ENCODE peak calls at places on chromosome 13, in nine cellular contexts. Q is CD4-positive, alpha-beta T cell; U is heart right ventricle; E is ecto neural progenitor cell; Y is heart left ventricle; K is LoVo; F is activated T-helper 2 cell treated with anti-CD3 and anti-CD28 coated beads, Interferon-gamma antibody, Interleukin-2, Interleukin-4, amounts not matched to agents 10 μg/mL and 5 μg/mL and 100 μg/mL, durations not matched to agents 14 hours and 24 hours and 36 hours; N is NCI-H1417 treated with DMSO at 0.1 percent for 48 hours; D is left ventricle myocardium inferior. J is an unnamed sample.

GRCh38 chr13:113596321-113597200 is 12.0 kb downstream of the TFDP1 start:
- DNase-seq in Q (no peak), U (no peak), E (peak; percentile 36), Y (no peak), K (no peak), F (no peak), N (no peak), D (peak; percentile 10), J (no peak)

GRCh38 chr13:48962281-48962680 is 13.4 kb upstream of the FNDC3A start:
- DNase-seq in Q (no peak), U (no peak), E (no peak), Y (no peak), K (no peak), F (no peak), N (no peak), D (no peak), J (no peak)

GRCh38 chr13:70408865-70409264 is 300.6 kb upstream of the KLHL1 start:
- DNase-seq in Q (no peak), U (no peak), E (no peak), Y (no peak), K (no peak), F (no peak), N (no peak), D (no peak), J (no peak)

GRCh38 chr13:42702726-42703125 is 78.7 kb upstream of the FAM216B start:
- DNase-seq in Q (no peak), U (no peak), E (no peak), Y (no peak), K (no peak), F (no peak), N (no peak), D (no peak), J (no peak)

GRCh38 chr13:97193577-97193976 is 28.6 kb upstream of the MBNL2 start:
- DNase-seq in Q (no peak), U (no peak), E (no peak), Y (no peak), K (no peak), F (no peak), N (no peak), D (no peak), J (no peak)

GRCh38 chr13:66207610-66208009 is 1022.5 kb downstream of the PCDH9 start:
- DNase-seq in Q (no peak), U (no peak), E (no peak), Y (no peak), K (no peak), F (no peak), N (no peak), D (no peak), J (no peak)

GRCh38 chr13:43304449-43304848 is 281.1 kb downstream of the DNAJC15 start:
- DNase-seq in Q (no peak), U (no peak), E (no peak), Y (no peak), K (no peak), F (no peak), N (no peak), D (no peak), J (no peak)

GRCh38 chr13:40780822-40781401 is 8.5 kb upstream of the SLC25A15 start:
- DNase-seq in Q (no peak), U (no peak), E (no peak), Y (no peak), K (no peak), F (no peak), N (no peak), D (no peak), J (no peak)

GRCh38 chr13:62512194-62513141 is 1096.8 kb upstream of the PCDH20 start:
- DNase-seq in Q (no peak), U (no peak), E (peak; percentile 53), Y (no peak), K (peak; percentile 21), F (no peak), N (no peak), D (no peak), J (no peak)

GRCh38 chr13:79647518-79647917 is 166.6 kb downstream of the NDFIP2 start:
- DNase-seq in Q (no peak), U (no peak), E (no peak), Y (no peak), K (no peak), F (no peak), N (peak; percentile 89), D (no peak), J (peak; percentile 60)

GRCh38 chr13:76516013-76516412 is 370.2 kb downstream of the KCTD12 start:
- DNase-seq in Q (no peak), U (no peak), E (no peak), Y (no peak), K (no peak), F (no peak), N (no peak), D (no peak), J (no peak)

GRCh38 chr13:45595968-45596367 is 19.6 kb downstream of the ERICH6B start:
- DNase-seq in Q (no peak), U (no peak), E (no peak), Y (no peak), K (no peak), F (no peak), N (no peak), D (no peak), J (no peak)

GRCh38 chr13:42549555-42549941 is 24.4 kb upstream of the TNFSF11 start:
- DNase-seq in Q (no peak), U (no peak), E (no peak), Y (no peak), K (no peak), F (no peak), N (no peak), D (no peak), J (no peak)

GRCh38 chr13:109784590-109785140 is 1.7 kb downstream of the IRS2 start:
- DNase-seq in Q (peak; percentile 63), U (peak; percentile 70), E (peak; percentile 92), Y (peak; percentile 82), K (no peak), F (peak; percentile 59), N (no peak), D (peak; percentile 84), J (peak; percentile 64)

GRCh38 chr13:50162001-50162400 is 146.8 kb downstream of the KCNRG start:
- DNase-seq in Q (no peak), U (no peak), E (no peak), Y (no peak), K (no peak), F (no peak), N (no peak), D (no peak), J (no peak)

GRCh38 chr13:74066937-74067336 is 67.3 kb downstream of the KLF12 start:
- DNase-seq in Q (no peak), U (no peak), E (no peak), Y (no peak), K (no peak), F (no peak), N (no peak), D (no peak), J (no peak)

GRCh38 chr13:39108746-39109145 is 70.5 kb downstream of the NHLRC3 start:
- DNase-seq in Q (no peak), U (no peak), E (no peak), Y (no peak), K (no peak), F (no peak), N (no peak), D (no peak), J (no peak)

GRCh38 chr13:84273163-84273562 is 390.9 kb upstream of the SLITRK1 start:
- DNase-seq in Q (no peak), U (no peak), E (no peak), Y (no peak), K (no peak), F (no peak), N (no peak), D (no peak), J (no peak)

GRCh38 chr13:75050419-75051066 is 431.4 kb downstream of the TBC1D4 start:
- DNase-seq in Q (no peak), U (no peak), E (no peak), Y (no peak), K (no peak), F (no peak), N (no peak), D (no peak), J (no peak)

GRCh38 chr13:51881296-51881695 is 19.5 kb downstream of the CCDC70 start:
- DNase-seq in Q (no peak), U (no peak), E (no peak), Y (no peak), K (no peak), F (no peak), N (no peak), D (no peak), J (no peak)

GRCh38 chr13:21242236-21242635 is 65.8 kb downstream of the MRPL57 start:
- DNase-seq in Q (no peak), U (no peak), E (peak; percentile 63), Y (no peak), K (no peak), F (no peak), N (no peak), D (no peak), J (no peak)

GRCh38 chr13:36051082-36051481 is 80.1 kb downstream of the DCLK1 start:
- DNase-seq in Q (no peak), U (no peak), E (no peak), Y (no peak), K (no peak), F (no peak), N (no peak), D (no peak), J (no peak)

GRCh38 chr13:103516009-103516795 is 450.0 kb upstream of the SLC10A2 start:
- DNase-seq in Q (no peak), U (no peak), E (no peak), Y (no peak), K (no peak), F (no peak), N (no peak), D (no peak), J (no peak)

GRCh38 chr13:34250151-34250550 is 432.2 kb downstream of the RFC3 start:
- DNase-seq in Q (no peak), U (no peak), E (no peak), Y (no peak), K (no peak), F (no peak), N (no peak), D (no peak), J (no peak)

GRCh38 chr13:75544681-75545333 is 4.8 kb upstream of the UCHL3 start:
- DNase-seq in Q (no peak), U (no peak), E (no peak), Y (no peak), K (no peak), F (no peak), N (no peak), D (no peak), J (no peak)

GRCh38 chr13:31793246-31793645 is 53.9 kb downstream of the RXFP2 start:
- DNase-seq in Q (no peak), U (no peak), E (no peak), Y (no peak), K (peak; percentile 83), F (no peak), N (no peak), D (no peak), J (no peak)

GRCh38 chr13:95176611-95177259 is 124.5 kb downstream of the ABCC4 start:
- DNase-seq in Q (no peak), U (no peak), E (no peak), Y (no peak), K (no peak), F (no peak), N (no peak), D (no peak), J (no peak)

GRCh38 chr13:44870456-44870929 is 118.8 kb downstream of the NUFIP1 start:
- DNase-seq in Q (no peak), U (peak; percentile 32), E (no peak), Y (peak; percentile 83), K (no peak), F (no peak), N (no peak), D (peak; percentile 75), J (peak; percentile 98)

GRCh38 chr13:99228737-99229691 is 28.4 kb downstream of the UBAC2 start:
- DNase-seq in Q (no peak), U (no peak), E (no peak), Y (no peak), K (no peak), F (no peak), N (no peak), D (no peak), J (no peak)

GRCh38 chr13:79541426-79542049 is 60.6 kb downstream of the NDFIP2 start:
- DNase-seq in Q (no peak), U (no peak), E (no peak), Y (no peak), K (peak; percentile 58), F (no peak), N (peak; percentile 29), D (no peak), J (no peak)

GRCh38 chr13:70380809-70381208 is 272.6 kb upstream of the KLHL1 start:
- DNase-seq in Q (no peak), U (no peak), E (no peak), Y (no peak), K (no peak), F (no peak), N (no peak), D (no peak), J (no peak)

J was measured in gastrocnemius medialis.